ENCODE peak calls at places on chromosomes 7 and 10, in four cellular contexts. One of them, this sample, is unnamed.

GRCh38 chr10:71736570-71737355 is 17.2 kb upstream of the C10orf105 start:
- DNase-seq in neural progenitor cell: no peak
- DNase-seq in K562: no peak
- DNase-seq in H1: no peak
- DNase-seq in this sample: no peak

GRCh38 chr7:15130666-15131541 is 228.4 kb upstream of the DGKB start:
- DNase-seq in H1: no peak
- DNase-seq in neural progenitor cell: no peak
- DNase-seq in K562: no peak
- DNase-seq in this sample: peak; percentile 49

GRCh38 chr7:55171157-55171556 is 152.3 kb downstream of the EGFR start:
- DNase-seq in neural progenitor cell: no peak
- DNase-seq in K562: no peak
- DNase-seq in H1: no peak
- DNase-seq in this sample: no peak

GRCh38 chr7:110326966-110327365 is 764.0 kb upstream of the LRRN3 start:
- DNase-seq in neural progenitor cell: no peak
- DNase-seq in K562: no peak
- DNase-seq in H1: no peak
- DNase-seq in this sample: no peak

GRCh38 chr10:59817806-59818205 is 64.6 kb upstream of the MRLN start:
- DNase-seq in H1: no peak
- DNase-seq in K562: no peak
- DNase-seq in neural progenitor cell: no peak
- DNase-seq in this sample: no peak

GRCh38 chr10:110534571-110534970 is 32.9 kb upstream of the SMC3 start:
- DNase-seq in K562: no peak
- DNase-seq in neural progenitor cell: no peak
- DNase-seq in H1: no peak
- DNase-seq in this sample: no peak

GRCh38 chr7:28749673-28750072 is 208.5 kb downstream of the TRIL start:
- DNase-seq in K562: no peak
- DNase-seq in H1: no peak
- DNase-seq in neural progenitor cell: no peak
- DNase-seq in this sample: no peak

GRCh38 chr10:58963101-58963534 is 213.3 kb upstream of the PHYHIPL start:
- DNase-seq in K562: no peak
- DNase-seq in neural progenitor cell: peak; percentile 72
- DNase-seq in H1: no peak
- DNase-seq in this sample: peak; percentile 34

GRCh38 chr10:6348091-6348862 is 145.5 kb downstream of the PFKFB3 start:
- DNase-seq in H1: no peak
- DNase-seq in K562: no peak
- DNase-seq in neural progenitor cell: no peak
- DNase-seq in this sample: peak; percentile 4

GRCh38 chr7:2013381-2014311 is 219.1 kb downstream of the MAD1L1 start:
- DNase-seq in neural progenitor cell: no peak
- DNase-seq in K562: no peak
- DNase-seq in H1: no peak
- DNase-seq in this sample: no peak

GRCh38 chr7:98105942-98106544 is 619 bp upstream of the LMTK2 start:
- DNase-seq in H1: no peak
- DNase-seq in K562: no peak
- DNase-seq in neural progenitor cell: peak; percentile 28
- DNase-seq in this sample: no peak
- H3K4me3 ChIP-seq in H1: no peak overlapping the region
- H3K4me3 ChIP-seq in K562: no peak overlapping the region
- H3K4me3 ChIP-seq in neural progenitor cell: no peak overlapping the region
- H3K4me3 ChIP-seq in this sample: no peak overlapping the region

GRCh38 chr10:72742797-72743196 is 50.9 kb downstream of the MCU start:
- DNase-seq in H1: no peak
- DNase-seq in neural progenitor cell: no peak
- DNase-seq in K562: no peak
- DNase-seq in this sample: no peak
- TF ChIP-seq CTCF in H1: no peak
- TF ChIP-seq CTCF in neural progenitor cell: no peak
- TF ChIP-seq CTCF in K562: no peak
- TF ChIP-seq CTCF in this sample: no peak

GRCh38 chr7:139523199-139523941 is at the start of gene CLEC2L:
- DNase-seq in H1: no peak
- DNase-seq in K562: peak; percentile 35
- DNase-seq in neural progenitor cell: peak; percentile 73
- DNase-seq in this sample: no peak
- H3K4me3 ChIP-seq in H1: peak within 1 kb of the TSS; percentile 44
- H3K4me3 ChIP-seq in K562: no peak within 1 kb of the TSS
- H3K4me3 ChIP-seq in neural progenitor cell: peak within 1 kb of the TSS; percentile 53
- H3K4me3 ChIP-seq in this sample: peak within 1 kb of the TSS; percentile 16

GRCh38 chr7:149568218-149568617 is 70.6 kb upstream of the ZNF746 start:
- DNase-seq in K562: no peak
- DNase-seq in neural progenitor cell: no peak
- DNase-seq in H1: no peak
- DNase-seq in this sample: no peak
- TF ChIP-seq CTCF in K562: no peak
- TF ChIP-seq CTCF in neural progenitor cell: no peak
- TF ChIP-seq CTCF in H1: no peak
- TF ChIP-seq CTCF in this sample: no peak

GRCh38 chr7:100351657-100352058 is 6.3 kb upstream of the PILRB start:
- DNase-seq in neural progenitor cell: no peak
- DNase-seq in K562: no peak
- DNase-seq in H1: no peak
- DNase-seq in this sample: no peak

GRCh38 chr7:100349757-100350156 is 8.2 kb upstream of the PILRB start:
- DNase-seq in K562: no peak
- DNase-seq in H1: no peak
- DNase-seq in neural progenitor cell: no peak
- DNase-seq in this sample: no peak

GRCh38 chr7:100356416-100357068 is 1.4 kb upstream of the PILRB start:
- DNase-seq in H1: no peak
- DNase-seq in K562: no peak
- DNase-seq in neural progenitor cell: no peak
- DNase-seq in this sample: no peak

GRCh38 chr7:100353685-100354330 is 4.1 kb upstream of the PILRB start:
- DNase-seq in neural progenitor cell: no peak
- DNase-seq in K562: no peak
- DNase-seq in H1: no peak
- DNase-seq in this sample: no peak

GRCh38 chr7:100352984-100353684 is 4.8 kb upstream of the PILRB start:
- DNase-seq in K562: no peak
- DNase-seq in H1: no peak
- DNase-seq in neural progenitor cell: no peak
- DNase-seq in this sample: no peak
- H3K4me3 ChIP-seq in K562: no peak overlapping the region
- H3K4me3 ChIP-seq in H1: no peak overlapping the region
- H3K4me3 ChIP-seq in neural progenitor cell: no peak overlapping the region
- H3K4me3 ChIP-seq in this sample: no peak overlapping the region

GRCh38 chr7:128861957-128862570 is 592 bp upstream of the ATP6V1F start:
- DNase-seq in neural progenitor cell: no peak
- DNase-seq in H1: no peak
- DNase-seq in K562: no peak
- DNase-seq in this sample: no peak

GRCh38 chr7:128862571-128863432 is at the start of gene ATP6V1F:
- DNase-seq in H1: peak; percentile 97
- DNase-seq in neural progenitor cell: peak; percentile 97
- DNase-seq in K562: peak; percentile 100
- DNase-seq in this sample: peak; percentile 97

GRCh38 chr7:128859232-128860157 is 3.2 kb upstream of the ATP6V1F start:
- DNase-seq in H1: no peak
- DNase-seq in neural progenitor cell: no peak
- DNase-seq in K562: peak; percentile 46
- DNase-seq in this sample: no peak

GRCh38 chr7:128858380-128859231 is 4.0 kb upstream of the ATP6V1F start:
- DNase-seq in neural progenitor cell: no peak
- DNase-seq in H1: no peak
- DNase-seq in K562: peak; percentile 55
- DNase-seq in this sample: no peak

DNA sequence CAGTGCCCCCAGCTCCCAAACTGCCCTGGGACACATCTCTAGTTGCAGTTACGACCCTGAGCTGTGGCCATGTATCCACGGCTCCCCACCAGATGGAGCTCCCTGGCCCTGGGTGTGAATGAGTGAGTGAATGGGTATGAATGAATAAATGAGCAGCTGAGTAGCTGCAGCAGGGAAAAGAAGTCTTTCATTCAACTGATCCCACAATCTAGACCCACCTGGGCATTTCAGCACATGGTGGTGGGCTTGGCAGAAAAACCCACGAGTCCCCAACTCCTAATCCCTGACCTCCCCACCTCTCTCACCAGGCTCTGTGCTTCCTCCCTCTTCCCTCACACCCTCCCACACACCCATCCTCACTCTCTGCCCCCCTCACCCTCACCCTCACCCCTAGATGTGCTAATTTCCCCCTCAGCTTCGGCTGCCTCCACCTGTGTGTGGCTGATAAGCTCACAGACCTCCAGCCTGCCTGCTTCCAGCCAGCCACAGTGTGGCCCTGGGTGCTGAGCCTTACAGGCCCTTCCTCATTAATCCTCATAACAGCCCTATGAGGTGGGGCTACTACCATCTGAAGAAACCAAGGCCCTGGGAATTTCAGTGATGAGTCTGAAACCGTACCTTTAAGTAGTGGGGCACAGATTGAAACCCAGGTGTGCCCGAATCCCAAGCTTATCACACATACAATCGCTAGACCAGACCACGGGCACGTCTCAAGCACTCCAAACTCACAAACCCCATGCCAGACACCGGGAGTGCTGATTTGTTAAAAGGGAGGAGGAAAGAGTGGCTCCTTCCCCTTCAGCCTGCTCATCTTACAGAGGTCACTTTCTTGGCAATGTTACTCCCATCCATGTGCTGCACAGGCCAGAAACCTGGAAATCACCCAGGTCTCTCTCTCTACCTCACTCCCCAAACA is 2.2 kb upstream of the ATP6V1F start:
- DNase-seq in K562: peak; percentile 97
- DNase-seq in H1: no peak
- DNase-seq in neural progenitor cell: peak; percentile 27
- DNase-seq in this sample: no peak
- TF ChIP-seq CTCF in K562: peak; percentile 70
- TF ChIP-seq CTCF in H1: no peak
- TF ChIP-seq CTCF in neural progenitor cell: peak; percentile 27
- TF ChIP-seq CTCF in this sample: peak; percentile 13

GRCh38 chr10:102776779-102777417 is 33.1 kb downstream of the WBP1L start:
- DNase-seq in H1: peak; percentile 43
- DNase-seq in neural progenitor cell: peak; percentile 85
- DNase-seq in K562: peak; percentile 68
- DNase-seq in this sample: peak; percentile 89
- H3K4me3 ChIP-seq in H1: peak overlapping the region; percentile 16
- H3K4me3 ChIP-seq in neural progenitor cell: peak overlapping the region; percentile 33
- H3K4me3 ChIP-seq in K562: no peak overlapping the region
- H3K4me3 ChIP-seq in this sample: peak overlapping the region; percentile 8

This sample was measured in cardiac muscle cell.